ENCODE peak calls at places on chromosomes 7 and 10, in six cellular contexts. B is cardiac fibroblast, Q is GM20000, N is uterus, J is progenitor cell of endocrine pancreas, H is keratinocyte. A is an unnamed sample.

GRCh38 chr7:23594879-23595604 is 2.1 kb upstream of the CCDC126 start:
- DNase-seq in N (no peak), Q (peak), J (no peak), H (no peak), B (peak), A (peak)

GRCh38 chr7:121398246-121398645 is 2.1 kb upstream of the FAM3C start:
- DNase-seq in N (no peak), Q (no peak), J (no peak), H (no peak), B (peak), A (no peak)

GRCh38 chr10:22658745-22659410 is 55.5 kb downstream of the PIP4K2A start:
- DNase-seq in H (no peak), B (peak), J (no peak), Q (no peak), N (no peak), A (no peak)

GRCh38 chr7:157663061-157663863 is 326.5 kb downstream of the DNAJB6 start:
- DNase-seq in N (no peak), J (no peak), H (no peak), Q (no peak), B (no peak), A (no peak)

GRCh38 chr10:101289541-101289940 is 60.3 kb upstream of the LBX1 start:
- DNase-seq in Q (no peak), J (no peak), B (no peak), N (no peak), H (no peak), A (no peak)

GRCh38 chr7:159226303-159226702 is 81.6 kb upstream of the VIPR2 start:
- DNase-seq in B (no peak), J (no peak), H (no peak), N (no peak), Q (no peak), A (no peak)

GRCh38 chr7:359776-360361 is 69.9 kb downstream of the FOXL3 start:
- DNase-seq in B (no peak), J (no peak), Q (no peak), N (no peak), H (no peak), A (no peak)

GRCh38 chr10:49354593-49354992 is 41.3 kb downstream of the DRGX start:
- DNase-seq in B (no peak), J (no peak), Q (no peak), N (no peak), H (no peak), A (no peak)

GRCh38 chr10:48306870-48307531 is 524 bp downstream of the MAPK8 start:
- DNase-seq in J (peak), N (peak), Q (peak), B (peak), H (no peak), A (peak)

GRCh38 chr7:77197135-77197534 is 2.5 kb downstream of the FGL2 start:
- DNase-seq in J (no peak), B (no peak), N (no peak), Q (no peak), H (no peak), A (no peak)

GRCh38 chr7:48511021-48511579 is 339.8 kb downstream of the ABCA13 start:
- DNase-seq in Q (no peak), J (no peak), H (no peak), N (no peak), B (peak), A (no peak)

GRCh38 chr7:157595086-157595855 is 258.5 kb downstream of the DNAJB6 start:
- DNase-seq in Q (no peak), B (no peak), J (no peak), H (no peak), N (no peak), A (no peak)

GRCh38 chr7:79778786-79779382 is 325.4 kb upstream of the MAGI2 start:
- DNase-seq in N (no peak), B (peak), J (no peak), Q (no peak), H (no peak), A (no peak)

GRCh38 chr10:132507956-132508490 is 29.6 kb upstream of the INPP5A start:
- DNase-seq in Q (no peak), N (no peak), H (no peak), B (no peak), J (no peak), A (no peak)

GRCh38 chr10:58755688-58756087 is 243.0 kb downstream of the BICC1 start:
- DNase-seq in B (peak), Q (no peak), J (no peak), H (no peak), N (peak), A (peak)

GRCh38 chr10:67836972-67837371 is 1.0 kb downstream of the DNAJC12 start:
- DNase-seq in B (no peak), J (no peak), N (no peak), H (no peak), Q (no peak), A (no peak)

GRCh38 chr10:76191371-76191770 is 759.9 kb downstream of the LRMDA start:
- DNase-seq in N (no peak), Q (no peak), J (no peak), H (no peak), B (no peak), A (no peak)

GRCh38 chr10:17084989-17085725 is 44.5 kb downstream of the CUBN start:
- DNase-seq in B (peak), N (peak), Q (no peak), H (no peak), J (no peak), A (no peak)

GRCh38 chr10:54585572-54585971 is 215.5 kb downstream of the PCDH15 start:
- DNase-seq in Q (no peak), N (no peak), B (no peak), H (no peak), J (no peak), A (no peak)

GRCh38 chr10:97131702-97132101 is 54.1 kb downstream of the SLIT1 start:
- DNase-seq in J (no peak), H (no peak), B (no peak), N (no peak), Q (no peak), A (no peak)

GRCh38 chr10:91287276-91287675 is 66.8 kb downstream of the PCGF5 start:
- DNase-seq in J (no peak), H (no peak), B (peak), Q (no peak), N (no peak), A (no peak)

GRCh38 chr10:116211682-116212081 is 61.3 kb downstream of the GFRA1 start:
- DNase-seq in N (no peak), H (no peak), B (peak), Q (no peak), J (no peak), A (no peak)

GRCh38 chr10:61617586-61617985 is 45.1 kb upstream of the CABCOCO1 start:
- DNase-seq in N (no peak), H (no peak), Q (no peak), J (no peak), B (no peak), A (no peak)

GRCh38 chr7:24175603-24176002 is 108.4 kb upstream of the NPY start:
- DNase-seq in B (no peak), N (no peak), H (no peak), J (no peak), Q (no peak), A (no peak)

GRCh38 chr7:155467846-155468821 is 10.2 kb downstream of the EN2 start:
- DNase-seq in B (no peak), N (no peak), Q (peak), H (no peak), J (no peak), A (no peak)

GRCh38 chr10:105266966-105267539 is 626.0 kb downstream of the SORCS3 start:
- DNase-seq in N (no peak), H (no peak), B (no peak), J (no peak), Q (no peak), A (no peak)
- TF ChIP-seq CTCF in N (no peak), H (no peak), B (no peak), J (no peak), Q (no peak), A (no peak)

GRCh38 chr10:3452234-3452633 is 279.7 kb upstream of the PITRM1 start:
- DNase-seq in Q (no peak), J (no peak), N (no peak), B (peak), H (no peak), A (no peak)
- TF ChIP-seq CTCF in Q (no peak), J (no peak), N (peak), B (peak), H (no peak), A (no peak)

GRCh38 chr10:127906548-127907377 is at the start of gene PTPRE:
- DNase-seq in N (peak), J (peak), Q (peak), H (no peak), B (peak), A (peak)
- TF ChIP-seq CTCF in N (peak), J (peak), Q (peak), H (peak), B (peak), A (peak)

GRCh38 chr10:34549953-34550352 is 265.1 kb downstream of the PARD3 start:
- DNase-seq in Q (no peak), B (no peak), J (no peak), N (no peak), H (no peak), A (no peak)
- TF ChIP-seq CTCF in Q (no peak), B (no peak), J (no peak), N (no peak), H (no peak), A (no peak)

GRCh38 chr10:77911535-77912123 is 14.9 kb downstream of the DLG5 start:
- DNase-seq in N (no peak), H (no peak), B (peak), Q (no peak), J (no peak), A (no peak)
- TF ChIP-seq CTCF in N (no peak), H (no peak), B (no peak), Q (no peak), J (no peak), A (no peak)

GRCh38 chr7:130897515-130898419 is 163.8 kb upstream of the KLF14 start:
- DNase-seq in B (no peak), J (no peak), H (no peak), N (no peak), Q (peak), A (peak)
- TF ChIP-seq CTCF in B (no peak), J (no peak), H (no peak), N (no peak), Q (no peak), A (no peak)

DNA sequence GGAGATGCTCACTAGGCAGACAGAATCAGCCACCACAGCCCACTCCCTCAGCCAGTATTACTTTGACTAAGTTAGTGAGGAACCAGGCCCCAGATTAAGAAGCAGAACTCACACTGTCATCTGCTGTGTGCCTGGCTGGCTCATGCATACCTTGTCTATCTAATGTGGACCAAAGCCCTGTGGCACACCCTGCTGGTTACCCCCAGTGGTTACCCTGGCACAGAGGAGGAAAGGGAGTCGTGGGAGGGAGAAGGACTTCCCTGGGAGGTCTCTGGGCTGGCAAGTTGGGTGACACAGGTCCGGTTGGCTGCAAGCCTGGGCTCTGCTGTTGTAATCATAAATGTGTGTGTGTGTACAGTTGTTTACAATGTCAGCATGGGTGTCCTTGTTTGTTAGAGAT is 7.5 kb upstream of the SH2D4B start:
- DNase-seq in B (peak), H (no peak), Q (no peak), J (no peak), N (no peak), A (no peak)
- TF ChIP-seq CTCF in B (peak), H (peak), Q (no peak), J (no peak), N (peak), A (peak)

GRCh38 chr10:118046491-118047362 is at the start of gene RAB11FIP2:
- DNase-seq in J (peak), H (peak), B (peak), Q (peak), N (peak), A (peak)
- TF ChIP-seq CTCF in J (peak), H (no peak), B (no peak), Q (no peak), N (peak), A (no peak)

GRCh38 chr7:32059289-32060045 is 10.7 kb downstream of the PDE1C start:
- DNase-seq in N (no peak), Q (no peak), J (no peak), H (no peak), B (peak), A (no peak)

GRCh38 chr7:32061346-32061745 is 8.9 kb downstream of the PDE1C start:
- DNase-seq in Q (no peak), H (no peak), J (no peak), B (no peak), N (no peak), A (no peak)

GRCh38 chr7:32058017-32058416 is 12.2 kb downstream of the PDE1C start:
- DNase-seq in J (no peak), H (no peak), N (no peak), Q (no peak), B (no peak), A (no peak)

GRCh38 chr7:32063614-32064013 is 6.6 kb downstream of the PDE1C start:
- DNase-seq in H (no peak), N (no peak), J (no peak), Q (no peak), B (no peak), A (no peak)

DNA sequence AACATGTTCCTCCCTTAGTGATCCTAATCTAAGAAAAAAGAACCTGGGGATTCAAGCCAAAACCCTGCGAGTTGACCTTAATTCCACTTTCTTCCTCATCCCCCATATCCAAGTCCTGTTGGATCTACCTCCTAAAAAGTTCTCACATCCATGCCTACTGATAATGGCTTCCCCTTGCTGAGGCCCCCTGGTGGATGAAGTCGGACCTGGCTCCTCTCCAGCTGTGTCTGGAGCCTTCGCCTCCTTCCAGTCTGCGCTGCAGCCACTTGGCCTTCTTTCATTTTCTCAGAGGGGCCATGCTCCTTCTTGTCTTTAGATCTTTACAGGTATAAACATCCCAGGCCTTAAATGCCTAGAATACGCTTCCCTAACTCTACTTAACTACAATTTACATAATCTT is 8.1 kb downstream of the PDE1C start:
- DNase-seq in H (no peak), Q (peak), N (peak), J (peak), B (peak), A (no peak)
- TF ChIP-seq CTCF in H (peak), Q (peak), N (no peak), J (peak), B (peak), A (peak)

GRCh38 chr10:63637833-63638443 is 116.7 kb downstream of the REEP3 start:
- DNase-seq in H (no peak), Q (no peak), N (no peak), B (no peak), J (no peak), A (no peak)
- TF ChIP-seq CTCF in H (no peak), Q (no peak), N (no peak), B (no peak), J (no peak), A (no peak)

A was measured in GM13976.